ENCODE peak calls at places on chromosome 4, in five cellular contexts. Q is MM.1S, U is PC-3, D is neural progenitor cell, X is GM23338. R is an unnamed sample. For H3F3A, the result is how much of the 10 kb centered on the place peaks cover.

GRCh38 chr4:103996637-103997036 is 276.9 kb upstream of the TACR3 start:
- DNase-seq in D (peak), Q (no peak), U (peak), X (peak), R (peak)

GRCh38 chr4:144633215-144633614 is 12.7 kb upstream of the HHIP start:
- DNase-seq in U (no peak), X (no peak), Q (no peak), D (no peak), R (no peak)

GRCh38 chr4:48490012-48490679 is at the start of gene ZAR1:
- DNase-seq in D (peak), X (peak), Q (no peak), U (no peak), R (peak)

GRCh38 chr4:1597021-1597931 is 86.8 kb downstream of the FAM53A start:
- DNase-seq in U (no peak), D (no peak), Q (no peak), X (no peak), R (no peak)

GRCh38 chr4:168691621-168692376 is 194.9 kb downstream of the PALLD start:
- DNase-seq in Q (no peak), X (no peak), D (no peak), U (no peak), R (no peak)

GRCh38 chr4:184268574-184269160 is 51.0 kb upstream of the ENPP6 start:
- DNase-seq in D (no peak), Q (peak), X (no peak), U (no peak), R (peak)

GRCh38 chr4:48341776-48342558 is 638 bp downstream of the SLAIN2 start:
- DNase-seq in D (peak), X (peak), U (peak), Q (peak), R (peak)

GRCh38 chr4:147717878-147718277 is 14.0 kb upstream of the ARHGAP10 start:
- DNase-seq in Q (peak), X (no peak), D (no peak), U (no peak), R (no peak)

GRCh38 chr4:156298230-156298629 is 344.6 kb upstream of the CTSO start:
- DNase-seq in Q (no peak), U (no peak), X (peak), D (peak), R (peak)

DNA sequence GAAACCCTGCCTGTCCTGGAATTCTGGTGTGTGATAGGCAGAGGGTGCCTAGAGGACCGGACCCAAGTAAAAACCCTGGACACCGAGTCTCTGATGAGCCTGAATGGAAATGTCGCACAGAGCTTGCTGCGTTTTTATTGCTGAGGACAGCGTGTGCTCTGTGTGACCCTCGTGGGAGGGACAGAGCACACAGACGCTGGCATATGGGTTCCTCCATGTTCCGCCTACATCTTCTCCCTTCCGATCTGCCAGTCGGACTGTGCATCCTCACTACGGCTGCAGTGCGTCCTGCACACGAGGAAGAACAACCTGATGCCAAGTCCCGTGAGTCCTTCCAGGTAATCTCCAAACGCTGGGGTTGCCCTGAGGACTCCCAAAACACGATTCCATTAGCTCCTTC is 68.3 kb downstream of the AFAP1 start:
- DNase-seq in X (no peak), D (no peak), U (no peak), Q (no peak), R (peak)
- H3F3A ChIP-seq in X (under half), D (under half), U (under half), Q (under half), R (half or more)

GRCh38 chr4:80026080-80026479 is 46.9 kb downstream of the ANTXR2 start:
- DNase-seq in X (peak), Q (no peak), U (peak), D (no peak), R (peak)
- H3F3A ChIP-seq in X (under half), Q (under half), U (under half), D (under half), R (under half)

DNA sequence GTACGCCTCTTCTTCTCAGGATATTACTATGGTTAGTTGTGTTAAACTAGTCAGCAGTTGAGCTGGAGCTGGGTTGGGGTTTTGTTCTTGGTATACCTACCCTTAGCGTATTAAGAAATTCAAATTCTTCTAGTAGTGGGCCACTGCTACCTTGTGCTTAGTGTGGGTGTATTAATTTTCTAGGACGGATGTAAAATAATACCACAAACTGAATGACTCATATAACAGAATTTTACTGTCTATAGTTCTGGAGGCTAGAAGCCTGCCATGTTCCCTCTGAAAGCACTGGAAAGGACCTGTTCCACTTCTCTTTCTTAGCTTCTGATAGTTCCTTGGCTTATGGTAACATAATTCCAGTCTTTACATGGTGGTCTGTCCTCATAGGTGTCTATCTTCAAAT is 1274.7 kb downstream of the ADGRL3 start:
- DNase-seq in U (peak), X (no peak), D (no peak), Q (no peak), R (no peak)
- H3F3A ChIP-seq in U (under half), X (under half), D (under half), Q (under half), R (under half)

GRCh38 chr4:20623936-20624335 is 76.3 kb upstream of the PACRGL start:
- DNase-seq in Q (no peak), X (no peak), U (no peak), D (no peak), R (no peak)

GRCh38 chr4:20625460-20625859 is 74.8 kb upstream of the PACRGL start:
- DNase-seq in Q (no peak), U (no peak), D (no peak), X (no peak), R (no peak)

GRCh38 chr4:20626326-20626725 is 73.9 kb upstream of the PACRGL start:
- DNase-seq in Q (no peak), D (no peak), U (no peak), X (no peak), R (no peak)

GRCh38 chr4:20622701-20623100 is 77.6 kb upstream of the PACRGL start:
- DNase-seq in D (no peak), X (no peak), U (no peak), Q (no peak), R (no peak)

GRCh38 chr4:20624783-20625364 is 75.4 kb upstream of the PACRGL start:
- DNase-seq in X (no peak), U (no peak), Q (no peak), D (no peak), R (no peak)
- H3F3A ChIP-seq in X (under half), U (under half), Q (under half), D (under half), R (under half)

GRCh38 chr4:7956306-7957112 is 16.8 kb upstream of the AFAP1 start:
- DNase-seq in U (peak), Q (no peak), D (no peak), X (no peak), R (peak)

GRCh38 chr4:7960017-7960789 is 20.5 kb upstream of the AFAP1 start:
- DNase-seq in U (no peak), D (no peak), Q (no peak), X (no peak), R (peak)

GRCh38 chr4:7957113-7957656 is 17.5 kb upstream of the AFAP1 start:
- DNase-seq in D (no peak), U (no peak), Q (no peak), X (no peak), R (no peak)

GRCh38 chr4:7960790-7961655 is 21.4 kb upstream of the AFAP1 start:
- DNase-seq in Q (no peak), U (peak), X (no peak), D (no peak), R (peak)

DNA sequence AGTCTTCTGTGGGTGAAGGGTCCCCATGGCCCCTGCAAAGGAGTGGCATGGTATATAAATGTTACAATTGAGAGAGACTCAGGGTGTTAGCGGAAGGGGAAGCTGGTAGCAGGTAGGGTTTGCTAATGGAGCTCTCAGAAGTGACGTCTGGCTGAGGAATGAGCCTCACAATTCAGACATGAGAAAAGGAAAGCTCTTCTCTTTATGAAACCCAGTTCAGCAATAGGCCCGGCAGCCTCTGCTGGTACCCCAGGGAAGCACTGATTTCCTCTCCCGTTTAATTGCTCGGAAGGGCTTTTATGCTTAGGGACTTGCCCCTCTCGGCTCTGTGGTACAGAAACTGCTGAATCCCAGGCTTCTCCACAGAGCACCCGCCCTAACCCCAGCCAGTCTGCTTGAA is 19.4 kb upstream of the AFAP1 start:
- DNase-seq in X (no peak), D (no peak), Q (no peak), U (no peak), R (no peak)
- H3F3A ChIP-seq in X (under half), D (under half), Q (under half), U (under half), R (under half)

GRCh38 chr4:25872851-25873631 is 10.3 kb upstream of the SEL1L3 start:
- DNase-seq in Q (no peak), D (no peak), U (no peak), X (no peak), R (no peak)

GRCh38 chr4:25878676-25879075 is 15.9 kb upstream of the SEL1L3 start:
- DNase-seq in Q (no peak), D (no peak), X (no peak), U (no peak), R (no peak)

GRCh38 chr4:25873632-25874129 is 10.9 kb upstream of the SEL1L3 start:
- DNase-seq in D (no peak), X (no peak), Q (no peak), U (no peak), R (no peak)

GRCh38 chr4:25875281-25875745 is 12.5 kb upstream of the SEL1L3 start:
- DNase-seq in Q (peak), D (no peak), X (no peak), U (no peak), R (no peak)

DNA sequence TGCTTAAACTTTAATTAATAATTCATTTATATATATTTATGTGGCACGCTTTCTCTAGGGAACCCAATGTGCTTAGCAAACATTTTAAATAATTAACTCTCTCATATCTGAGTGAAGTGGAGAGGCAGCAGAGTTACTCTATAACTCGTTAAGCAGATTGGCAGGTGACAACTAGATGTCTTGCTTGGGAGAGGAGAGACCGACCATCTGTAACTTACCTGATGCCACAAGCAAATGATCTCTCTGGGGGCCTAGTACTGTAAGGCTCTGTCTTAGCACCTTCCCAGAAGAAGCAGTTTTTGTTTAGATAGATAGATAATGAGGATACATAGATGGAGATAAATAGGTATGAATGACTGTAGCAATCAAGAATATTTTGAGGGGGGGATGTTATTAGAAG is 11.9 kb upstream of the SEL1L3 start:
- DNase-seq in D (no peak), X (no peak), U (no peak), Q (no peak), R (no peak)
- H3F3A ChIP-seq in D (under half), X (under half), U (under half), Q (under half), R (under half)

GRCh38 chr4:22593933-22594332 is 78.1 kb upstream of the ADGRA3 start:
- DNase-seq in U (no peak), D (no peak), X (no peak), Q (no peak), R (no peak)

GRCh38 chr4:22596384-22596783 is 80.5 kb upstream of the ADGRA3 start:
- DNase-seq in U (no peak), Q (no peak), D (no peak), X (no peak), R (no peak)

GRCh38 chr4:22595684-22596083 is 79.8 kb upstream of the ADGRA3 start:
- DNase-seq in U (no peak), Q (no peak), D (no peak), X (no peak), R (no peak)

GRCh38 chr4:22597471-22597870 is 81.6 kb upstream of the ADGRA3 start:
- DNase-seq in D (no peak), X (no peak), Q (no peak), U (no peak), R (no peak)
- H3F3A ChIP-seq in D (under half), X (under half), Q (under half), U (under half), R (under half)

GRCh38 chr4:39524420-39524957 is 2.8 kb downstream of the UGDH start:
- DNase-seq in Q (no peak), D (no peak), U (no peak), X (no peak), R (no peak)

GRCh38 chr4:39522068-39522467 is 5.2 kb downstream of the UGDH start:
- DNase-seq in U (no peak), D (no peak), X (no peak), Q (no peak), R (no peak)

GRCh38 chr4:39516407-39516966 is 10.8 kb downstream of the UGDH start:
- DNase-seq in U (no peak), D (no peak), X (no peak), Q (no peak), R (no peak)

GRCh38 chr4:39518484-39518883 is 8.8 kb downstream of the UGDH start:
- DNase-seq in U (no peak), Q (no peak), X (no peak), D (no peak), R (no peak)

DNA sequence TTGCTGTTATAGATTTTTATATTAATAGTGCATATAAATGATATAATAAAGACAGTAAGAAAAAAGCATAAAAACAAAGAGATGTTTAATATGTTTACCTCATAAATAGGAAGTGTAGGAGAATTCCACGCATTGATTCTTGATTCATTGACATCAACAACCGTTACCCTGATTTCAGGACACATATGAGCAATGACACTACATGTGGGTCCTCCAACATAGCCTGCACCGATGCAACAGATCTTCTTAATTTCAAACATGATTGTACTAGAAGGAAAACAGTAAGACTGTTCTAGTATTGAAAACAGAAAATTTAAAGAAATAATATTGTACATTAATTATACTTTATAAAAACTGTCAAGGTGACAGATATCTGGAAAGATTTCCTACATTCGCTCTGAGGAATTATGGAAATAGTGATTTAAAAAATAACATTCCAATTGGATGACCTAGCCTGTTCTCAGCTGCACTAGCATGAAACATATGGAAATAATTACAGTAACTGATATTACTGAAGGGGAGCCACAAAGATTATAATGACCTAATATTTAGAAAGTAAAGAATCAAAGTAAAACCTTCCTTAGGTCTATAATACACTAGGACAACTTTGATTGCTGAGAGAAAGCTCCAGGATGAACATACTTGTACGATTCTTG is 5.9 kb downstream of the UGDH start:
- DNase-seq in X (no peak), U (peak), Q (no peak), D (no peak), R (peak)
- H3F3A ChIP-seq in X (under half), U (under half), Q (under half), D (under half), R (under half)

DNA sequence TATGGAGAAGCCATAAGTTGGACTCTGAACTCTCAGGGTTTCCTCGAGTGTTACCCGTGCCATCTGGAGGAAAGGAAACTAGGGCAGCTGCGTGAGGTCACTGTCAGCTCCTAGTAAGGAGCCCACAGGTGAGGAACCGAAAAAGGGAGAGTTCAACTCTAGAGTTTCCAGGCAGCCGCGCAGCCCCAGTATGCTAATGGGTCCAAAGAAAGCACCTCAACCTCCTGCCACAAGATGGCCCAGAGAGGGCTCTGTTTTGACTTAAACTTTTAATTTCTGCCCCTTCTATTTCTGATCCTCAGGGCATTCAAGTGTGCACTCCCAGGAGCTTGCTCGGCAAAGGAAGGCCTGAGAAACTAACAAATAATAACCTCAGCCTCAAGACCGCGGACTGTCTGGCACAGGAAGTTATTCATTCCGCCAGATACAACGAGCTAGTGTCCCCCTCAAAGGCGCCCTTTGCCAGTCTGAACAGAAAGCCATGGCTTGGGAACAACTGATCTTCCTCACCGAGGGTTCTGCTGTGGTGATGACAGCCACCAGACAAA is 13.9 kb downstream of the SCARB2 start:
- DNase-seq in Q (peak), X (peak), U (no peak), D (no peak), R (no peak)
- H3F3A ChIP-seq in Q (half or more), X (under half), U (under half), D (under half), R (half or more)

GRCh38 chr4:82358773-82359324 is 14.9 kb downstream of the HNRNPD start:
- DNase-seq in Q (no peak), X (no peak), U (no peak), D (no peak), R (no peak)
- H3F3A ChIP-seq in Q (under half), X (under half), U (under half), D (half or more), R (under half)